ENCODE peak calls at places on chromosome 13, in five cellular contexts. I is BE2C, W is Peyer's patch, H is SK-N-SH, S is thoracic aorta. V is an unnamed sample. For H3K4me1, the result is how much of the 10 kb centered on the place peaks cover.

GRCh38 chr13:80141114-80141849 is 199.6 kb downstream of the SPRY2 start:
- DNase-seq in H (no peak), I (no peak), W (no peak), S (peak), V (peak)

GRCh38 chr13:82758056-82758455 is 1124.2 kb downstream of the SLITRK1 start:
- DNase-seq in H (peak), S (no peak), I (peak), W (no peak), V (peak)

GRCh38 chr13:43331676-43332075 is 308.3 kb downstream of the DNAJC15 start:
- DNase-seq in W (no peak), S (no peak), H (no peak), I (no peak), V (no peak)

GRCh38 chr13:106297283-106297682 is 238.2 kb downstream of the EFNB2 start:
- DNase-seq in H (no peak), I (no peak), S (no peak), W (no peak), V (no peak)

GRCh38 chr13:41791056-41791455 is 169.9 kb downstream of the VWA8 start:
- DNase-seq in S (no peak), W (no peak), H (no peak), I (no peak), V (no peak)

GRCh38 chr13:77919351-77920294 is 992 bp upstream of the EDNRB start:
- DNase-seq in S (no peak), H (peak), W (peak), I (peak), V (peak)

GRCh38 chr13:24671367-24672117 is 8.7 kb upstream of the ATP12A start:
- DNase-seq in I (peak), W (no peak), S (no peak), H (peak), V (peak)

GRCh38 chr13:51154029-51154555 is 43.0 kb upstream of the C13orf42 start:
- DNase-seq in S (no peak), W (no peak), H (no peak), I (no peak), V (peak)

GRCh38 chr13:110308377-110309158 is 1.5 kb downstream of the COL4A2 start:
- DNase-seq in S (no peak), W (no peak), I (no peak), H (peak), V (peak)
- H3K4me1 ChIP-seq in S (under half), W (under half), I (under half), H (under half), V (under half)

GRCh38 chr13:74145249-74145970 is 11.2 kb upstream of the KLF12 start:
- DNase-seq in I (peak), H (peak), W (no peak), S (no peak), V (peak)

GRCh38 chr13:74144269-74144668 is 10.1 kb upstream of the KLF12 start:
- DNase-seq in S (no peak), W (no peak), H (no peak), I (no peak), V (no peak)

DNA sequence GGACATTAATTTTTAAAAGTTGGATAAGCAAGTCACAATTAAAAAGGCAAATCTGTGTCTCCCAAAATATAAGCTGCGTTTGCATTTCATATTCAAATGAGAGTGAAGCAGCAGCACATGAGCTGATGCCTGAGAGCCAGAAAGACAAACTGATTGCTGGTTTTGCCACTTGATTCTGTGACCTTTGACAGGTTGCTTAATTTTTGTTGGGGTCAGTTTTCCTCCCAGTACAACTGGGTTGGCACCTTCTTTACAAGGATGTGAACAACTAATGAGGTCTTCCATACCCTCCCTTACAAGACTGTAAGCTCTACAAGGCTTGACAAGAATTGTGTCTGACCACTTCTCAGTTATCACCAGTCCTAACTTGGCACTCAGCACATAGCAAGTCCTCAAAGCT is 8.1 kb upstream of the KLF12 start:
- DNase-seq in W (no peak), S (no peak), I (no peak), H (no peak), V (no peak)
- H3K4me3 ChIP-seq in W (no peak), S (no peak), I (no peak), H (no peak), V (no peak)

GRCh38 chr13:23081246-23081645 is 99.5 kb upstream of the SGCG start:
- DNase-seq in S (no peak), H (no peak), I (no peak), W (no peak), V (no peak)
- H3K4me1 ChIP-seq in S (under half), H (under half), I (under half), W (under half), V (under half)

GRCh38 chr13:28406728-28407266 is 88.1 kb downstream of the FLT1 start:
- DNase-seq in I (no peak), W (no peak), H (no peak), S (no peak), V (no peak)

GRCh38 chr13:28396053-28396452 is 98.9 kb downstream of the FLT1 start:
- DNase-seq in W (no peak), S (no peak), H (no peak), I (no peak), V (peak)

GRCh38 chr13:28402057-28402381 is 92.9 kb downstream of the FLT1 start:
- DNase-seq in S (no peak), W (no peak), I (no peak), H (no peak), V (no peak)

DNA sequence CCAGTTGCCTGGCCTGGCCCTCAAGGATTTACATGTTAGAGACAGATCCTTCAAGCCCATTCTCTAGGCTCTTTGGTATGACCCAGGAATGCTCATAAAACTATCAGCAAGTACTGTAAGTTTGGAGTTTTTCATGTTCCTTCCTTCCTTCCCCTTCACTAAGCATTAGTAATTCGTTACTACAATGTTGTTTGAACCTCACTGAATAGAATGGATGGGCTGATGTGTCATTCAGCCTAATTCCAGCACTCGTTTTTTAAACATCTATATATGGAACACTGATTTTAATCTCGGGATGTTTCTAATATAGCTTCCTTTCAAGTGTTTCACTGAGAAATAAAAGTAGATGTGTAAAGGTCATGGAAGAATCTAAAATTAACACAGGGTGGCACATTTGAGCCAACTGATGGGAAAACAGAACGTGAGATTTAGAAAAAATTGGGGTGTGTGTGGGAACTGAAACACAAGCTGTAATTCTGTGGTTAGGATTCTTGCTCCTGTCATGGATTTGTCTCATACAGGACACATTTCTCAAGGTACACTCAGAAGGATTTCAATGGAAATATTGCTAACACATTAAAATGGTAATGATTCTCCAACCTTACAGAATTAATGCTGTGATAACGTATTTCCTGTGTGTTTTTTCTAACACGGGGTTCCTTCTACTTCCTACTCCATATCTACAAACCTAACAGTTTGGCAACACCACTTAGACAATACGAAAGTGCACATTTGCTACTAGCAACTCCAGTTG is 93.4 kb downstream of the FLT1 start:
- DNase-seq in I (no peak), W (no peak), S (no peak), H (no peak), V (no peak)
- H3K4me3 ChIP-seq in I (no peak), W (no peak), S (no peak), H (no peak), V (no peak)

DNA sequence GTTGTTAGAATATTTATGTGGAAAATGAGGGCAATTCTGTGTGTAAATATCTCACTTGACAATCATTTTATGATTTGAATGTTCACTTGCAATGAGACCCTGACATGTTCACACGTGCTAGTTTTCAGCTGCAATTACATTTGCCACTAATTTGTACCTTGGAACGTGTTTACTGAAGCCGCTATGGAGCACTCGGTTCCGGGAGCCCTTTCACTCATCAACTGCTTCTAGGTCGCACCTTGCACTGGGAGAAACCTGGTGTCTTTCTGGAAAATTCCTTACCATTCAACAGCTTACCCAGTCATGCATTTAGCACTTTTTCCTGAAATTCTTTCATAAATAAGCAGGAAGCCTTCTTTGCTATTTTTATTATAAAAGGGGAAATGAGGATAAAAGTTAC is 229.6 kb downstream of the ZIC5 start:
- DNase-seq in I (no peak), S (no peak), H (no peak), W (no peak), V (no peak)
- H3K4me1 ChIP-seq in I (under half), S (under half), H (under half), W (under half), V (half or more)

GRCh38 chr13:98672947-98673545 is 79.4 kb downstream of the SLC15A1 start:
- DNase-seq in H (peak), W (peak), S (no peak), I (peak), V (peak)
- H3K4me3 ChIP-seq in H (no peak), W (peak), S (no peak), I (peak), V (no peak)

DNA sequence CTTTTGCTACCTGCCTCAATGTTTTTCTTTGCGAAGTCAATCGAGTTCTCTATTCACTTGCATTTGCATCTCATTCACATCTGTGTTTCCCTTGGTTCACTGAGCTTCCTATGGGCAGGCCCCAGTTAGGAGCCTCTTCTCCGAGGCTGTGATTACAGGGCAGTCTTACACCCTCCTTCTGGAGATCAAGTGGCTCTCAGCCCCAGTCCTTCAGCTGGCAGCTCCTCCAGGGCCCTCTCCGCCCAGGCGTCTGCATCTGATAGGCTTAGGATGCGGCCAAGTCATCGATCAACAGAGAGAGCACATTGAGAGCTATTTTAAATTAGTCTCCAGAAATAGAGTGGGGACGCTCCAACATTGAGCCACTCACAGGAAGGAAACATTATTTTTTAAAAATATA is 44.2 kb downstream of the MBNL2 start:
- DNase-seq in S (no peak), H (no peak), W (no peak), I (no peak), V (peak)
- H3K4me1 ChIP-seq in S (under half), H (under half), W (under half), I (under half), V (under half)

GRCh38 chr13:40191186-40191980 is 475.1 kb downstream of the FOXO1 start:
- DNase-seq in S (no peak), I (no peak), H (no peak), W (no peak), V (peak)

GRCh38 chr13:40189885-40190655 is 476.4 kb downstream of the FOXO1 start:
- DNase-seq in S (no peak), H (peak), I (no peak), W (no peak), V (no peak)

GRCh38 chr13:40190656-40191100 is 475.8 kb downstream of the FOXO1 start:
- DNase-seq in S (no peak), I (peak), W (no peak), H (peak), V (peak)

GRCh38 chr13:40187836-40188591 is 478.4 kb downstream of the FOXO1 start:
- DNase-seq in I (no peak), W (no peak), S (no peak), H (no peak), V (no peak)

DNA sequence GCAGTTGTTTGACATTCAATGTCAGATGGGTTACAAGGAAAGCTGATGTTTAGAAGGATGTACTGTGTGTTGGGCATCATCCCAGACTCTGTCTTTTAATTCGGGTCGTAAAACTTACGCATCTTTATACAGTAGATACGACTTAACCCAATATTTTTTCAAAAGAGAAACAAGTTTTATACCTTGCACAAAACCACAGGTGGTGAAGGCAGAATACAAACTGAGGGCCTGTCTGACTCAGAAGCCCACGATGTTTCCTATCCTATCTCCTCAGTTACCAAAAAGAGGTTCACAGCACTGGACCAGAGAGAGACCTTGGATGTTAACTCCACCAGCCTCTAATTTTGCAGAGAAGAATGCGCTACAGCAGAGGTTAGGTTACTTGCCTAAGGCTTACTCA is 477.0 kb downstream of the FOXO1 start:
- DNase-seq in S (no peak), I (no peak), W (no peak), H (no peak), V (no peak)
- H3K4me3 ChIP-seq in S (no peak), I (no peak), W (no peak), H (no peak), V (no peak)

GRCh38 chr13:45817833-45818232 is 33.7 kb downstream of the SIAH3 start:
- DNase-seq in S (no peak), W (no peak), H (no peak), I (no peak), V (no peak)

GRCh38 chr13:45811891-45812583 is 39.5 kb downstream of the SIAH3 start:
- DNase-seq in S (no peak), W (no peak), H (no peak), I (no peak), V (no peak)

GRCh38 chr13:45809810-45810394 is 41.7 kb downstream of the SIAH3 start:
- DNase-seq in I (no peak), W (no peak), S (no peak), H (no peak), V (no peak)

GRCh38 chr13:45807520-45808099 is 43.9 kb downstream of the SIAH3 start:
- DNase-seq in S (no peak), H (peak), W (no peak), I (peak), V (peak)

GRCh38 chr13:45812599-45813372 is 38.8 kb downstream of the SIAH3 start:
- DNase-seq in S (no peak), H (no peak), W (no peak), I (no peak), V (no peak)
- H3K4me1 ChIP-seq in S (under half), H (under half), W (under half), I (under half), V (under half)

GRCh38 chr13:99989376-99990044 is 7.9 kb downstream of the ZIC2 start:
- DNase-seq in S (no peak), H (peak), I (no peak), W (no peak), V (no peak)
- H3K4me3 ChIP-seq in S (peak), H (no peak), I (no peak), W (no peak), V (no peak)

V was measured in cardiac muscle cell.